ENCODE peak calls at places on chromosomes 5 and 9, in nine cellular contexts. T is BJ; G is neuronal stem cell; N is pulmonary artery endothelial cell; M is activated naive CD8-positive, alpha-beta T cell treated with anti-CD3 and anti-CD28 coated beads, Interleukin-2, amount 10 ng/mL, durations not matched to agents 7 days and 5 days; U is GM10248; I is NCI-H1694 treated with DMSO at 0.1 percent for 48 hours; D is progenitor cell of endocrine pancreas; A is IMR-90. P is an unnamed sample.

GRCh38 chr9:121779381-121780117 is 128.1 kb downstream of the DAB2IP start:
- DNase-seq in A (no peak), M (no peak), U (no peak), I (no peak), G (peak), D (no peak), N (peak), T (no peak), P (no peak)

GRCh38 chr5:27702339-27702820 is 664.0 kb upstream of the CDH9 start:
- DNase-seq in T (no peak), G (peak), M (no peak), A (no peak), D (no peak), I (no peak), U (no peak), N (no peak), P (no peak)

GRCh38 chr9:85723220-85723619 is 18.5 kb downstream of the AGTPBP1 start:
- DNase-seq in U (no peak), T (no peak), I (no peak), G (no peak), M (peak), N (no peak), A (no peak), D (no peak), P (no peak)

GRCh38 chr9:133839822-133840329 is 101.7 kb upstream of the SARDH start:
- DNase-seq in N (no peak), T (no peak), A (peak), G (no peak), U (no peak), D (no peak), M (no peak), I (no peak), P (no peak)

GRCh38 chr5:172834570-172835245 is 657 bp downstream of the ERGIC1 start:
- DNase-seq in A (no peak), U (peak), T (no peak), N (no peak), D (peak), G (no peak), I (no peak), M (peak), P (no peak)

GRCh38 chr5:173200356-173200755 is 34.6 kb downstream of the NKX2-5 start:
- DNase-seq in G (no peak), A (no peak), I (no peak), N (no peak), U (no peak), M (no peak), D (no peak), T (no peak), P (no peak)

GRCh38 chr5:6545770-6546690 is 86.8 kb downstream of the NSUN2 start:
- DNase-seq in G (no peak), D (no peak), T (no peak), A (no peak), M (no peak), I (no peak), N (no peak), U (no peak), P (no peak)

GRCh38 chr9:121857941-121858340 is 206.5 kb downstream of the DAB2IP start:
- DNase-seq in N (no peak), A (no peak), G (no peak), I (no peak), T (no peak), M (no peak), D (no peak), U (no peak), P (no peak)

GRCh38 chr5:9456435-9457042 is 89.3 kb downstream of the SEMA5A start:
- DNase-seq in M (no peak), I (no peak), D (no peak), U (no peak), A (peak), G (peak), T (peak), N (no peak), P (peak)

GRCh38 chr5:126031989-126032716 is 391.1 kb upstream of the GRAMD2B start:
- DNase-seq in N (no peak), G (no peak), D (no peak), A (peak), U (no peak), M (no peak), T (no peak), I (no peak), P (peak)

GRCh38 chr5:60522299-60522915 is 177.6 kb downstream of the DEPDC1B start:
- DNase-seq in M (no peak), N (no peak), T (no peak), U (peak), D (no peak), A (peak), I (no peak), G (no peak), P (no peak)

GRCh38 chr9:120344230-120344629 is 235.7 kb downstream of the CDK5RAP2 start:
- DNase-seq in I (no peak), T (peak), D (no peak), G (no peak), N (no peak), A (peak), M (no peak), U (no peak), P (peak)

GRCh38 chr9:107548298-107549142 is 59.0 kb upstream of the KLF4 start:
- DNase-seq in A (peak), M (no peak), G (no peak), N (peak), I (no peak), T (peak), D (no peak), U (no peak), P (peak)

P was measured in HFF-Myc.